ENCODE peak calls at places on chromosomes 12 and 14, in four cellular contexts. One of them, this sample, is unnamed.
A peak's percentile ranks its signal among the peaks of the same experiment; 100 is the strongest.

GRCh38 chr12:128976120-128976519 is 122.8 kb downstream of the GLT1D1 start:
- DNase-seq in stomach: no peak
- DNase-seq in Caco-2: no peak
- DNase-seq in CD8-positive, alpha-beta T cell: no peak
- DNase-seq in this sample: peak; percentile 58

GRCh38 chr12:54383041-54383609 is 1.4 kb downstream of the ZNF385A start:
- DNase-seq in Caco-2: no peak
- DNase-seq in CD8-positive, alpha-beta T cell: no peak
- DNase-seq in stomach: no peak
- DNase-seq in this sample: no peak

GRCh38 chr12:27009926-27010325 is 4.3 kb downstream of the TM7SF3 start:
- DNase-seq in stomach: no peak
- DNase-seq in CD8-positive, alpha-beta T cell: no peak
- DNase-seq in Caco-2: no peak
- DNase-seq in this sample: no peak

GRCh38 chr14:91113829-91114078 is at the start of gene DGLUCY:
- DNase-seq in Caco-2: no peak
- DNase-seq in stomach: peak; percentile 80
- DNase-seq in CD8-positive, alpha-beta T cell: no peak
- DNase-seq in this sample: peak; percentile 92

GRCh38 chr14:66380143-66380542 is 106.0 kb upstream of the CCDC196 start:
- DNase-seq in Caco-2: no peak
- DNase-seq in CD8-positive, alpha-beta T cell: no peak
- DNase-seq in stomach: peak; percentile 60
- DNase-seq in this sample: no peak

GRCh38 chr14:78164226-78164853 is 5.8 kb upstream of the NRXN3 start:
- DNase-seq in stomach: peak; percentile 47
- DNase-seq in CD8-positive, alpha-beta T cell: no peak
- DNase-seq in Caco-2: peak; percentile 59
- DNase-seq in this sample: peak; percentile 49

GRCh38 chr12:129673807-129674206 is 230.0 kb downstream of the TMEM132D start:
- DNase-seq in Caco-2: no peak
- DNase-seq in stomach: no peak
- DNase-seq in CD8-positive, alpha-beta T cell: no peak
- DNase-seq in this sample: no peak

GRCh38 chr14:51004801-51005526 is 60.7 kb upstream of the PYGL start:
- DNase-seq in Caco-2: peak; percentile 23
- DNase-seq in CD8-positive, alpha-beta T cell: no peak
- DNase-seq in stomach: no peak
- DNase-seq in this sample: no peak

GRCh38 chr14:75627406-75627805 is 33.3 kb downstream of the ERG28 start:
- DNase-seq in CD8-positive, alpha-beta T cell: no peak
- DNase-seq in stomach: no peak
- DNase-seq in Caco-2: no peak
- DNase-seq in this sample: peak; percentile 45

GRCh38 chr12:10392394-10392930 is 2.6 kb upstream of the KLRK1 start:
- DNase-seq in CD8-positive, alpha-beta T cell: no peak
- DNase-seq in stomach: peak; percentile 41
- DNase-seq in Caco-2: no peak
- DNase-seq in this sample: peak; percentile 55

GRCh38 chr12:110590806-110591326 is 7.7 kb upstream of the PPTC7 start:
- DNase-seq in CD8-positive, alpha-beta T cell: no peak
- DNase-seq in Caco-2: no peak
- DNase-seq in stomach: no peak
- DNase-seq in this sample: no peak

GRCh38 chr12:124993568-124994434 is at the start of gene BRI3BP:
- DNase-seq in Caco-2: peak; percentile 76
- DNase-seq in stomach: peak; percentile 75
- DNase-seq in CD8-positive, alpha-beta T cell: peak; percentile 82
- DNase-seq in this sample: peak; percentile 85

GRCh38 chr14:61720302-61720677 is 25.0 kb downstream of the HIF1A start:
- DNase-seq in CD8-positive, alpha-beta T cell: no peak
- DNase-seq in stomach: no peak
- DNase-seq in Caco-2: no peak
- DNase-seq in this sample: no peak

GRCh38 chr14:75497701-75498100 is 24.6 kb upstream of the BATF start:
- DNase-seq in stomach: no peak
- DNase-seq in CD8-positive, alpha-beta T cell: no peak
- DNase-seq in Caco-2: no peak
- DNase-seq in this sample: no peak

GRCh38 chr12:89783321-89784060 is 74.9 kb upstream of the ATP2B1 start:
- DNase-seq in Caco-2: no peak
- DNase-seq in CD8-positive, alpha-beta T cell: no peak
- DNase-seq in stomach: no peak
- DNase-seq in this sample: no peak

DNA sequence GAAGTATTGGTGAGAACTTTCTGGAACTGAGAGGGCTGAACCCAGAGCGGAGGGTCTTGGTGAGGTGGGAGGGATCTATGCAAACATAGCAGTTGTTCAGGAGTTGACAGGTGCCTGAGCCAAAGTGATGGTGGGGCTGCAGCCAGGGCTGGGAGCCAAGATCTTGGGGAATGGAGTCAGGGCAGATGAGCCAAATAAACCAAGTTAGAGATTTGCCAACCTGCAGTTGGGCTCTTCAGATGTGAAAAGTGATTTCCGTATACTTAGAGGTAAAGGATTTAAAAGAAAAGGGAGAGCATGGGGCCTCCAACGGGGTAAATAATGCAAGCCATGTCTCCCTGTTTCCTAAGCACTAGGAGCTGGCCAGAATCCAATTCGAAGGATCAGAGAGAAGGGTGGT is 8.1 kb upstream of the KRT3 start:
- DNase-seq in Caco-2: no peak
- DNase-seq in stomach: no peak
- DNase-seq in CD8-positive, alpha-beta T cell: no peak
- DNase-seq in this sample: no peak
- H3K4me1 ChIP-seq in Caco-2: peaks cover 16% of the 10 kb centered on the region
- H3K4me1 ChIP-seq in stomach: peaks cover 13% of the 10 kb centered on the region
- H3K4me1 ChIP-seq in CD8-positive, alpha-beta T cell: no peaks in the 10 kb centered on the region
- H3K4me1 ChIP-seq in this sample: peaks cover 8% of the 10 kb centered on the region

DNA sequence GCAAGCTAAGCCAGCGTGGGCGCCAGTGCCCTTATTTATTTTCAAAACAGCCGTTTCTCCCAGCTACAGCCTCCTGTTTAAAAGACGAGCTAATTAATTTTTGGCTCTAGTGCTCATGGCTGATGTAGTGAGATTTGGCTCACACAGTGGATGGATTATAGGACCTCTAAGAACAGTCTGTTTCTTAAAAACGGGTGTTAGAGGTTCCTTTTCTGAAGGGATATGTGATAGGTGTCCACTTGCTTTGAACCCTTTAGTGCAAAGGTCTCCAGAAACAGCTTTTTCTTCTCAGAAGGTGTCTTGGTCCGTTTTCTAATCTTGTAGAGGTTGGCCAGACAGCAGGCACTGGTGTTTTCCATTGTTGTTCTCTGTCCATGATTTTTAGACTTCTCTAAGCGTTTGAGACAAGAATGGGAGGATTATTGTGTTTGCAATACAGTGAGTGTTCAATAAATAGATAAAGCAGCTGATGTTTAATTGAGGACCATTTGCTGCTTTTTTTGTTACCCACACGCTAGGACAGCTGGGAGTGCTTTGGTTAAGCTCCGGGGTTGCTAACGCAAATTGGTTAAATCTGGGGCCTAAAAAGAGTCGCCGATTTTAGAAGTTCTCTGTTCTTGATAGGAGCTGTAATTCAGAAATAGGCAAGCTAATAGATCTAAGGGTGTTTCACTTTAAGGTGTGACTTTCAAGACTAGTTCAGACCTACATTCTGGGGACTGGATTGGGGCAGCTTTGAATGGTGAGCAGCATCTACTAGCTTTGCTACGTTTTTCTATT is 1.0 kb downstream of the BORCS5 start:
- DNase-seq in CD8-positive, alpha-beta T cell: no peak
- DNase-seq in Caco-2: no peak
- DNase-seq in stomach: no peak
- DNase-seq in this sample: no peak
- TF ChIP-seq CTCF in CD8-positive, alpha-beta T cell: no peak
- TF ChIP-seq CTCF in Caco-2: no peak
- TF ChIP-seq CTCF in stomach: no peak
- TF ChIP-seq CTCF in this sample: no peak

GRCh38 chr12:6208140-6208539 is 7.9 kb downstream of the CD9 start:
- DNase-seq in CD8-positive, alpha-beta T cell: no peak
- DNase-seq in Caco-2: no peak
- DNase-seq in stomach: no peak
- DNase-seq in this sample: no peak
- H3K4me1 ChIP-seq in CD8-positive, alpha-beta T cell: peaks cover 8% of the 10 kb centered on the region
- H3K4me1 ChIP-seq in Caco-2: peaks cover 4% of the 10 kb centered on the region
- H3K4me1 ChIP-seq in stomach: peaks cover 58% of the 10 kb centered on the region
- H3K4me1 ChIP-seq in this sample: peaks cover 90% of the 10 kb centered on the region

GRCh38 chr14:92380582-92380981 is 57.6 kb downstream of the SLC24A4 start:
- DNase-seq in Caco-2: no peak
- DNase-seq in CD8-positive, alpha-beta T cell: no peak
- DNase-seq in stomach: no peak
- DNase-seq in this sample: no peak

GRCh38 chr14:92385561-92385960 is 62.6 kb downstream of the SLC24A4 start:
- DNase-seq in stomach: no peak
- DNase-seq in Caco-2: no peak
- DNase-seq in CD8-positive, alpha-beta T cell: no peak
- DNase-seq in this sample: no peak

GRCh38 chr14:92382677-92383076 is 59.7 kb downstream of the SLC24A4 start:
- DNase-seq in Caco-2: peak; percentile 7
- DNase-seq in stomach: no peak
- DNase-seq in CD8-positive, alpha-beta T cell: no peak
- DNase-seq in this sample: no peak

GRCh38 chr14:92384461-92385133 is 61.6 kb downstream of the SLC24A4 start:
- DNase-seq in Caco-2: no peak
- DNase-seq in stomach: no peak
- DNase-seq in CD8-positive, alpha-beta T cell: no peak
- DNase-seq in this sample: no peak

GRCh38 chr14:92380131-92380530 is 57.2 kb downstream of the SLC24A4 start:
- DNase-seq in Caco-2: no peak
- DNase-seq in CD8-positive, alpha-beta T cell: no peak
- DNase-seq in stomach: no peak
- DNase-seq in this sample: no peak
- TF ChIP-seq CTCF in Caco-2: no peak
- TF ChIP-seq CTCF in CD8-positive, alpha-beta T cell: no peak
- TF ChIP-seq CTCF in stomach: no peak
- TF ChIP-seq CTCF in this sample: no peak

GRCh38 chr14:68260121-68260520 is 440.5 kb downstream of the RAD51B start:
- DNase-seq in CD8-positive, alpha-beta T cell: no peak
- DNase-seq in Caco-2: no peak
- DNase-seq in stomach: no peak
- DNase-seq in this sample: no peak

GRCh38 chr14:68255697-68256178 is 436.2 kb downstream of the RAD51B start:
- DNase-seq in CD8-positive, alpha-beta T cell: no peak
- DNase-seq in Caco-2: no peak
- DNase-seq in stomach: no peak
- DNase-seq in this sample: no peak

GRCh38 chr14:68261092-68261842 is 441.7 kb downstream of the RAD51B start:
- DNase-seq in stomach: no peak
- DNase-seq in CD8-positive, alpha-beta T cell: no peak
- DNase-seq in Caco-2: no peak
- DNase-seq in this sample: no peak

GRCh38 chr14:68254669-68255527 is 435.3 kb downstream of the RAD51B start:
- DNase-seq in stomach: no peak
- DNase-seq in Caco-2: peak; percentile 33
- DNase-seq in CD8-positive, alpha-beta T cell: no peak
- DNase-seq in this sample: no peak

GRCh38 chr14:68257969-68258368 is 438.4 kb downstream of the RAD51B start:
- DNase-seq in Caco-2: no peak
- DNase-seq in stomach: no peak
- DNase-seq in CD8-positive, alpha-beta T cell: no peak
- DNase-seq in this sample: no peak
- H3K4me1 ChIP-seq in Caco-2: peaks cover 17% of the 10 kb centered on the region
- H3K4me1 ChIP-seq in stomach: peaks cover 9% of the 10 kb centered on the region
- H3K4me1 ChIP-seq in CD8-positive, alpha-beta T cell: peaks cover 54% of the 10 kb centered on the region
- H3K4me1 ChIP-seq in this sample: no peaks in the 10 kb centered on the region

DNA sequence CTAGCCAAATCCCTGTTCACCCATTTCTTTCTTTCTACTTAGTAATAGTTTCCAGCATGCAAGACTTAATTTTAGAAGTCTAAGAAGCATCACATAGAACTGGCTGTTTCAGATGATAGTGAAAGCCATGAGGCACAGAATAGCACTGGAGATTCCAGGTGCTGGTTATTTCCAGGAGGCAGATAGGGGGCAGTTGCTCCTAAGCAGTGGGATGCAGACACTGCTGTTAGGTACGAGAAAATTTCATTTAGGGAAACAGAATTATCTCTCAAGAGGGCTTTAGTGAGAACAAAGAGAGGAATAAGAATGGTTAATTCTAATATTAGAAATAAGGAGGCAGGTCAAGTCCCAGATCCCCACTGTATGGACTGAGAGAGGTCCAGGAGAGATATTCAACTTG is 3.6 kb upstream of the MDGA2 start:
- DNase-seq in stomach: no peak
- DNase-seq in Caco-2: no peak
- DNase-seq in CD8-positive, alpha-beta T cell: no peak
- DNase-seq in this sample: no peak
- TF ChIP-seq CTCF in stomach: no peak
- TF ChIP-seq CTCF in Caco-2: peak; percentile 22
- TF ChIP-seq CTCF in CD8-positive, alpha-beta T cell: no peak
- TF ChIP-seq CTCF in this sample: no peak

DNA sequence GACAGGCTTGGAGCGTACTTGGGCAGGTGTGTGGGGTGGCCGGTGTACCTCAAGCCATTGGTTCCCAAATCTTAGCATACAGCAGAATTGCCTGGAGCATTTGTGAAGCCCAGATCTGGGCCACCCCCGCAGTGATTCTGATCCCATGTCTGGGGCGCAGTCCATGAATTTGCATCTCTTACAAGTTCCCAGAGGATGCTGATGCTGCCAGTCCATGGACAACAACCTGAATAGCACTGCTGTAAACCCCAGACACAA is 18.2 kb upstream of the MLEC start:
- DNase-seq in CD8-positive, alpha-beta T cell: no peak
- DNase-seq in Caco-2: no peak
- DNase-seq in stomach: no peak
- DNase-seq in this sample: no peak
- H3K4me1 ChIP-seq in CD8-positive, alpha-beta T cell: no peaks in the 10 kb centered on the region
- H3K4me1 ChIP-seq in Caco-2: no peaks in the 10 kb centered on the region
- H3K4me1 ChIP-seq in stomach: peaks cover 10% of the 10 kb centered on the region
- H3K4me1 ChIP-seq in this sample: peaks cover 6% of the 10 kb centered on the region

DNA sequence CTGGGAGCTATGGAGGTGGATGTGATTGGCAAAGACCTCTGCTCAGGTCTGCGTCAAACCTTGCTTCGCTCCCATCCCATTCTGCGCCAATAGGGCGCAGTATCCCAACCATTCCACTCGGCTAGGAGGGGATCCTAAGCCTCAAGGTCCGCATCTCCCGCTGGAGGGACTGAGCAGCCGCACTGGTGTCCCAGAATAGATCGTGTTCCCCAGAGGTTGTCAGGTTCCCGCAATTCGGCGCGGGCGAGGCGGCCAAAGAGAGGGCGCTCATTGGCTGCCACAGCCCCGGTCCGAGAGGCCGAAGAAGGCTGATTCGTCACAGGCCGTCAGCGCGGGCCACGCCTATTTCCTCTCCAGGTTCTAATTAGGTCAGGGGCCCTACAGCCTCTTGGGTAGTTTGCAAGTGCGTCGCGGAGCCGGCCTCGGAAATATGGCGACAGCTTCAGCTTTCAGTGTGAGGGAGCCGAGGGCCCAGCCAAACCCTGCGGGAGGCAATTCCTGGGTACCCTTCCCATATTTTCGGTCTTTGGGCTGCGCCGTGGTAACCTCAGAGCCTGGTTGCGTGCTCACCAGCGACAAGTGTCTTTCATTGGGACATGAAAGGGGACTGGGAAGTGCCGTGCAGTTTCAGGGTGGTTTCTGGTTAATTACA is 5.0 kb downstream of the OR10AD1 start:
- DNase-seq in Caco-2: peak; percentile 93
- DNase-seq in stomach: peak; percentile 98
- DNase-seq in CD8-positive, alpha-beta T cell: peak; percentile 91
- DNase-seq in this sample: peak; percentile 97
- TF ChIP-seq CTCF in Caco-2: peak; percentile 20
- TF ChIP-seq CTCF in stomach: no peak
- TF ChIP-seq CTCF in CD8-positive, alpha-beta T cell: no peak
- TF ChIP-seq CTCF in this sample: peak; percentile 7

This sample was measured in mucosa of descending colon.